ENCODE peak calls at places on chromosomes 7 and 10, in four cellular contexts. W, B, A and Q are unnamed samples.

GRCh38 chr10:79981673-79982485 is 33.0 kb upstream of the SFTPD start:
- DNase-seq in W (peak; percentile 38), B (peak; percentile 73), A (no peak), Q (no peak)

GRCh38 chr10:89118091-89118490 is 89.0 kb downstream of the CH25H start:
- DNase-seq in W (no peak), B (no peak), A (no peak), Q (no peak)

GRCh38 chr10:118472961-118473675 is 122.3 kb downstream of the PRLHR start:
- DNase-seq in W (no peak), B (no peak), A (no peak), Q (no peak)

GRCh38 chr10:70905071-70906021 is 17.0 kb upstream of the PCBD1 start:
- DNase-seq in W (no peak), B (no peak), A (no peak), Q (no peak)

GRCh38 chr7:151089893-151090730 is 3.8 kb downstream of the AGAP3 start:
- DNase-seq in W (no peak), B (no peak), A (no peak), Q (no peak)

GRCh38 chr7:2399848-2400587 is 3.4 kb upstream of the CHST12 start:
- DNase-seq in W (peak; percentile 30), B (peak; percentile 77), A (peak; percentile 64), Q (no peak)

GRCh38 chr7:156493942-156494341 is 146.6 kb upstream of the RNF32 start:
- DNase-seq in W (no peak), B (no peak), A (no peak), Q (no peak)

GRCh38 chr10:4127518-4128315 is 342.7 kb upstream of the KLF6 start:
- DNase-seq in W (no peak), B (no peak), A (no peak), Q (peak; percentile 57)

GRCh38 chr7:26187380-26188290 is 12.9 kb downstream of the HNRNPA2B1 start:
- DNase-seq in W (peak; percentile 37), B (no peak), A (no peak), Q (no peak)

GRCh38 chr7:36607206-36607515 is 117.1 kb downstream of the AOAH start:
- DNase-seq in W (no peak), B (no peak), A (no peak), Q (no peak)

GRCh38 chr7:26659121-26659520 is 205.3 kb downstream of the SKAP2 start:
- DNase-seq in W (no peak), B (no peak), A (no peak), Q (no peak)

GRCh38 chr10:48897438-48897790 is 42.2 kb downstream of the LRRC18 start:
- DNase-seq in W (no peak), B (no peak), A (no peak), Q (no peak)